ENCODE peak calls at places on chromosomes 7 and 10, in five cellular contexts. H is right lobe of liver, E is posterior cingulate gyrus, I is pancreas, L is GM12865. N is an unnamed sample.

GRCh38 chr7:1934756-1935155 is 264.7 kb downstream of the ELFN1 start:
- DNase-seq in I (no peak), L (no peak), H (no peak), E (no peak), N (no peak)

GRCh38 chr10:15035385-15036301 is 8.1 kb upstream of the OLAH start:
- DNase-seq in E (no peak), I (no peak), L (peak; percentile 41), H (no peak), N (peak; percentile 59)

GRCh38 chr10:63673246-63673645 is 152.0 kb downstream of the REEP3 start:
- DNase-seq in H (no peak), I (no peak), L (no peak), E (no peak), N (no peak)

GRCh38 chr10:70775679-70776454 is 9.3 kb downstream of the TBATA start:
- DNase-seq in L (no peak), E (no peak), H (no peak), I (no peak), N (no peak)

GRCh38 chr10:73333202-73333601 is 25.5 kb downstream of the CFAP70 start:
- DNase-seq in L (no peak), I (no peak), E (no peak), H (no peak), N (no peak)

GRCh38 chr7:2663121-2663886 is 24.7 kb upstream of the AMZ1 start:
- DNase-seq in I (no peak), E (no peak), H (peak; percentile 93), L (no peak), N (peak; percentile 54)

GRCh38 chr7:43668035-43668434 is 61.3 kb downstream of the COA1 start:
- DNase-seq in E (no peak), I (no peak), H (no peak), L (no peak), N (no peak)

GRCh38 chr10:74282151-74282852 is 131.3 kb downstream of the ADK start:
- DNase-seq in I (no peak), L (no peak), E (no peak), H (no peak), N (no peak)

GRCh38 chr10:110802090-110802489 is 69.6 kb upstream of the PDCD4 start:
- DNase-seq in E (no peak), H (no peak), I (no peak), L (no peak), N (no peak)

GRCh38 chr7:155467846-155468821 is 10.2 kb downstream of the EN2 start:
- DNase-seq in H (no peak), I (no peak), L (no peak), E (no peak), N (peak; percentile 44)

GRCh38 chr7:45563804-45564461 is 10.2 kb upstream of the ADCY1 start:
- DNase-seq in I (no peak), H (no peak), L (no peak), E (no peak), N (no peak)

GRCh38 chr10:122494833-122495232 is 33.5 kb downstream of the HTRA1 start:
- DNase-seq in L (no peak), I (no peak), H (no peak), E (no peak), N (peak; percentile 41)

GRCh38 chr10:23171232-23171876 is 20.8 kb upstream of the PTF1A start:
- DNase-seq in E (no peak), H (no peak), I (peak; percentile 68), L (no peak), N (no peak)

GRCh38 chr7:44101966-44102845 is 1.9 kb upstream of the AEBP1 start:
- DNase-seq in H (peak; percentile 28), L (no peak), E (no peak), I (no peak), N (no peak)

GRCh38 chr10:13758302-13758701 is 171.5 kb downstream of the PRPF18 start:
- DNase-seq in L (peak; percentile 58), H (no peak), I (no peak), E (no peak), N (no peak)

GRCh38 chr7:111987115-111987826 is 218.9 kb downstream of the DOCK4 start:
- DNase-seq in I (no peak), L (no peak), E (no peak), H (no peak), N (no peak)

GRCh38 chr10:133528845-133529575 is 1.8 kb downstream of the CYP2E1 start:
- DNase-seq in E (no peak), H (peak; percentile 66), I (peak; percentile 34), L (no peak), N (no peak)

GRCh38 chr7:16627236-16627635 is 18.3 kb downstream of the ANKMY2 start:
- DNase-seq in I (no peak), H (no peak), L (no peak), E (no peak), N (no peak)

GRCh38 chr10:6647811-6648526 is 67.9 kb upstream of the PRKCQ start:
- DNase-seq in I (peak; percentile 22), H (no peak), E (peak; percentile 40), L (peak; percentile 47), N (peak; percentile 54)

GRCh38 chr10:74593470-74593869 is 232.9 kb upstream of the KAT6B start:
- DNase-seq in E (no peak), I (no peak), H (no peak), L (no peak), N (no peak)

GRCh38 chr7:100372694-100373093 is 593 bp upstream of the PILRA start:
- DNase-seq in L (no peak), H (no peak), E (no peak), I (no peak), N (no peak)

GRCh38 chr7:84040365-84040764 is 154.2 kb downstream of the SEMA3A start:
- DNase-seq in L (no peak), I (no peak), E (no peak), H (no peak), N (no peak)

GRCh38 chr10:5284311-5285057 is 80.3 kb upstream of the UCN3 start:
- DNase-seq in H (no peak), L (peak; percentile 46), E (no peak), I (no peak), N (no peak)

GRCh38 chr10:118698421-118698820 is 56.3 kb downstream of the CACUL1 start:
- DNase-seq in L (peak; percentile 80), I (peak; percentile 27), E (no peak), H (no peak), N (no peak)

GRCh38 chr7:91519241-91520200 is 255.3 kb downstream of the FZD1 start:
- DNase-seq in H (no peak), I (no peak), E (no peak), L (no peak), N (no peak)

GRCh38 chr10:118423800-118424479 is 81.8 kb upstream of the FAM204A start:
- DNase-seq in H (peak; percentile 83), L (peak; percentile 77), E (peak; percentile 44), I (peak; percentile 75), N (peak; percentile 88)

GRCh38 chr7:4681922-4682620 is at the start of gene FOXK1:
- DNase-seq in L (peak; percentile 89), H (peak; percentile 76), I (peak; percentile 83), E (peak; percentile 61), N (peak; percentile 85)

GRCh38 chr10:4062751-4063150 is 277.7 kb upstream of the KLF6 start:
- DNase-seq in L (no peak), I (no peak), H (no peak), E (no peak), N (no peak)

GRCh38 chr10:100730739-100731602 is 14.4 kb upstream of the PAX2 start:
- DNase-seq in H (no peak), E (no peak), L (peak; percentile 80), I (no peak), N (no peak)

GRCh38 chr10:74177140-74177677 is 26.2 kb downstream of the ADK start:
- DNase-seq in H (peak; percentile 83), E (no peak), I (peak; percentile 61), L (peak; percentile 48), N (peak; percentile 64)

N was measured in lower lobe of right lung.